ENCODE peak calls at places on chromosome 19, in four cellular contexts. Y, X, W and P are unnamed samples.

GRCh38 chr19:883661-884211 is 9.3 kb downstream of the MED16 start:
- DNase-seq in Y (no peak), X (no peak), W (no peak), P (no peak)

GRCh38 chr19:17775245-17775927 is 19.6 kb upstream of the B3GNT3 start:
- DNase-seq in Y (peak), X (peak), W (peak), P (peak)

GRCh38 chr19:1064661-1065605 is 2.0 kb upstream of the ARHGAP45 start:
- DNase-seq in Y (peak), X (peak), W (peak), P (peak)

GRCh38 chr19:6826281-6826920 is 53.9 kb downstream of the VAV1 start:
- DNase-seq in Y (no peak), X (no peak), W (no peak), P (no peak)

GRCh38 chr19:33766623-33767022 is 30.0 kb upstream of the KCTD15 start:
- DNase-seq in Y (no peak), X (no peak), W (no peak), P (no peak)

GRCh38 chr19:34788074-34788473 is 15.1 kb upstream of the ZNF599 start:
- DNase-seq in Y (no peak), X (no peak), W (no peak), P (no peak)

GRCh38 chr19:1139126-1139525 is 34.9 kb downstream of the SBNO2 start:
- DNase-seq in Y (no peak), X (no peak), W (no peak), P (no peak)

GRCh38 chr19:7507884-7508283 is 8.0 kb upstream of the ZNF358 start:
- DNase-seq in Y (peak), X (peak), W (peak), P (peak)

GRCh38 chr19:30799854-30800755 is 427.9 kb downstream of the ZNF536 start:
- DNase-seq in Y (peak), X (no peak), W (peak), P (peak)

DNA sequence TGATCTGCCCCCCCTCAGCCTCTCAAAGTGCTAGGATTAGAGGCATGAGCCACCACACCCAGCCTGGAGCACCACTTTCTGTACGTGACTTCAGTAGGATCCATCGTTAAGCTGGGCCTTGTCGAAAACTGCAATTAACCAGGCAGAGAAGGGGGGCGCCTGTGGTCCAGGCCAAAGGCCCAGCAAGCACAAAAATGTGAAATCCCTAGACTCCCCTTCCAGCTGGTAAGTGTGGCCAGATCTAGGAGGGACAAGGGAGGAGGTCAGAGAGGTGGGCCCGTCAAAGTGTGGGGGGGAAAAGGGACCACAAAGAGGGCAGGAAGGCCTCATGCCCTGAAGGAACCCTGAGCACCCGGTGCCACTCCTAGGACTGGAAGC is 13.8 kb downstream of the DDX39A start:
- DNase-seq in Y (no peak), X (no peak), W (no peak), P (no peak)
- TF ChIP-seq CTCF in Y (no peak), X (no peak), W (no peak), P (no peak)

GRCh38 chr19:5125376-5125775 is 156.5 kb downstream of the KDM4B start:
- DNase-seq in Y (no peak), X (no peak), W (no peak), P (no peak)
- TF ChIP-seq CTCF in Y (no peak), X (no peak), W (no peak), P (no peak)

GRCh38 chr19:37886571-37886970 is 19.8 kb downstream of the WDR87 start:
- DNase-seq in Y (no peak), X (no peak), W (no peak), P (no peak)

GRCh38 chr19:37885392-37885791 is 21.0 kb downstream of the WDR87 start:
- DNase-seq in Y (no peak), X (no peak), W (no peak), P (no peak)
- TF ChIP-seq CTCF in Y (no peak), X (no peak), W (no peak), P (no peak)

GRCh38 chr19:46809534-46810272 is 21.3 kb upstream of the SLC1A5 start:
- DNase-seq in Y (no peak), X (no peak), W (no peak), P (no peak)
- TF ChIP-seq CTCF in Y (no peak), X (no peak), W (no peak), P (no peak)

GRCh38 chr19:48254529-48254970 is 1.2 kb downstream of the CARD8 start:
- DNase-seq in Y (no peak), X (no peak), W (no peak), P (no peak)

GRCh38 chr19:48253999-48254398 is 1.7 kb downstream of the CARD8 start:
- DNase-seq in Y (no peak), X (no peak), W (no peak), P (no peak)

GRCh38 chr19:48258350-48258749 is 2.6 kb upstream of the CARD8 start:
- DNase-seq in Y (peak), X (peak), W (no peak), P (no peak)

GRCh38 chr19:48252625-48253024 is 3.1 kb downstream of the CARD8 start:
- DNase-seq in Y (no peak), X (no peak), W (no peak), P (no peak)

GRCh38 chr19:48255376-48256303 is at the start of gene CARD8:
- DNase-seq in Y (peak), X (peak), W (peak), P (peak)
- TF ChIP-seq CTCF in Y (peak), X (peak), W (no peak), P (no peak)

GRCh38 chr19:16185123-16185924 is at the start of gene FAM32A:
- DNase-seq in Y (peak), X (peak), W (peak), P (peak)
- TF ChIP-seq CTCF in Y (no peak), X (no peak), W (peak), P (peak)

GRCh38 chr19:42325896-42326771 is 699 bp downstream of the MEGF8 start:
- DNase-seq in Y (no peak), X (no peak), W (peak), P (peak)

GRCh38 chr19:42324655-42325307 is 654 bp upstream of the MEGF8 start:
- DNase-seq in Y (no peak), X (no peak), W (no peak), P (peak)

GRCh38 chr19:42323852-42324654 is 1.4 kb upstream of the MEGF8 start:
- DNase-seq in Y (no peak), X (no peak), W (no peak), P (peak)

GRCh38 chr19:42326969-42327368 is 1.5 kb downstream of the MEGF8 start:
- DNase-seq in Y (no peak), X (no peak), W (no peak), P (no peak)

DNA sequence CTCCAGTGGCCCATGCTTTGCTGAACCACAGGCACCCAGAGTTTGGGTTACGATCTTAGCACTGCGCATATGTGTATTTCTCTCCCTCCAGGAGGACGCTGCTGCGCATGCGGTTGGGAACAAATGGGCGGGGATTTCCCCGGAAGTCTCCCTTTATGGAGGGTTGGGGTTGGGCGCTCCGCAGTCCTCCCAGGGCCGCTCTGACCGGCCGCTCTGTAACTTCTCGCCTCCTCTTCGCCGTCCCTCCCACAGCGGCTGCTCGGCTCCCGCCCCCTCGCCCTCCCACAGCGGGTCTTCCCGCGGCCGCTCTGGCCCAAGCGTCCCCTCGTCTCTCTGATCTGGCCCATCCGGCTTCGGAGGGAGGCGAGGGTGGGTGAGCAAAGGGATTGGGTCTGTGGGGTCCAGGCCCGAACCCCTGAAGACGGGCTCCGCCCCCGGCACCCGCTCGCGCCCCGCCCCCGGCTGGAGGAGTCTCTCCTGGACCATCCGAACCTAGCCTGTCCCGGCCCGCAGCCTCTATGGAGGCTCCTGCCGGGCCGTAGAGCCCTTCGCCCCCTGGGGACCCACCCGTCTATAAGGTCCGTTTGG is at the start of gene MEGF8:
- DNase-seq in Y (peak), X (peak), W (peak), P (peak)
- TF ChIP-seq CTCF in Y (peak), X (peak), W (peak), P (no peak)

GRCh38 chr19:47794526-47794925 is 9.8 kb downstream of the TPRX1 start:
- DNase-seq in Y (no peak), X (no peak), W (no peak), P (no peak)
- TF ChIP-seq CTCF in Y (no peak), X (no peak), W (no peak), P (no peak)

GRCh38 chr19:40147338-40147692 is 43.9 kb upstream of the MAP3K10 start:
- DNase-seq in Y (no peak), X (no peak), W (no peak), P (no peak)

GRCh38 chr19:40143612-40144011 is 47.6 kb upstream of the MAP3K10 start:
- DNase-seq in Y (peak), X (no peak), W (no peak), P (no peak)

GRCh38 chr19:40144151-40144550 is 47.1 kb upstream of the MAP3K10 start:
- DNase-seq in Y (peak), X (no peak), W (no peak), P (no peak)

GRCh38 chr19:40147693-40148347 is 43.4 kb upstream of the MAP3K10 start:
- DNase-seq in Y (peak), X (peak), W (no peak), P (no peak)

DNA sequence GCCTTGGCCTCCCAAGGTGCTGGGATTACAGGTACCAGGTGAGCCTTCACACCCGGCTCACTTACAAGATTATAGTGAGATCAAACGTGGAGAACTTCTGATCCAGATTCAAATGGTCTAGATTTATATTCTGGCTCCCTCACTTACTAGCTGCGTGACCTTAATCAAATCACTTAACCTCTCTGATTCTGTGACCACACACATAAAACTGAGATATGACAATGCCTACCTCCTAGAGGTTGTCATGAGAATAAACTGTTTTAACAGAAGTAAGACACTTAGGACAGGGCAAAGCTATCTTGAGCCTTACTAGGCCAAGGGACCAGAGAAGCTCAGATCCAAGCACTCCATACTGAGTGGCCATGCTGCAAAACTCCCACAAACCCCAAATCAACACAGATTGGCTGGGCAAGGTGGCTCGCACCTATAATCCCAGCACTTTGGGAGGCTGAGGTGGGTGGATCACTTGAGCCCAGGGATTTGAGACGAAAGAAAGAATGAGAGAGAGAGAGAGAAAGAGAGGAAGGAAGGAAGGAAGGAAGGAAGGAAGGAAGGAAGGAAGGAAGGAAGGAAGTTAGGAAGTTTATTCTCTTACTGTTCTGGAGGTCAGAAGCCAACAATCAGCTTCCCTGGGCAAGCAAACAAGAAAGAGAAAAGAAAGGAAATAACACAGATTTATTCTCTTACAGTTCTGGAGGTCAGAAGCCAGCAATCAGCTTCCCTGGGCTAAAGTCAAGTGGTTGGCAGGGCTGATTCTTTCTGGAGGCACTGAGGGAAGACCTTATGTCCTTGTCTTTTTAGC is 46.1 kb upstream of the MAP3K10 start:
- DNase-seq in Y (no peak), X (no peak), W (no peak), P (no peak)
- TF ChIP-seq CTCF in Y (no peak), X (no peak), W (no peak), P (no peak)

DNA sequence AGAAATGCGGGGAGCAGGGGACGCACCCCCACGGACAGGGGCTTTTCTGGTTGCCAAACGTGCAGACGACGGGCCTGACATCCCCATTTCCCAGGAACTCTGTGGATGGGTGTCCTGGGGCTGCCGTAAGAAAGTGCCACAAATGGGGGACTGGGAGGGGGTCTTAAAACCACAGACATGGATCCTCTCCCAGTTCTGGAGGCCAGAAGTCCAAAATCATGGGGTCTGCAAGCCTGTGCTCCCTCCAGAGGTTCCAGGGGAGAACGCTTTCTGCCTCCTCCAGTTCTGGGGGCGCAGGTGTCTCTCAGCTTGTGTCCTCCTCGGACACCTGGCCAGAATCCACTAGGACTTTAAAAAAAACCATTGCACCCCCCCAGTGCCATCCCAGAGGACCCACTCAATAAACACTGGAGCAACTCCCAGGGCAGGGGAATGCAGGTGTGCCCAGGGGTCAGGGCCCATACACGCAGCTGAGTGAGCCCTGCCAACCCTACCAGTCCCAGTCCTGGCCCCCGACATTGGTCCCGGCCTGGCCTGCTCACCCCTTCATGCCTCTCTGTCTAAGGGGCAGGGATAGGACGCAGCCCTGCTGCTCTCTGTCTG is 103.9 kb downstream of the GADD45B start:
- DNase-seq in Y (no peak), X (no peak), W (no peak), P (no peak)
- TF ChIP-seq CTCF in Y (no peak), X (no peak), W (peak), P (no peak)